ENCODE peak calls at places on chromosome 17, in seven cellular contexts. D, G, O, A, K, I and F are unnamed samples.
A peak's percentile ranks its signal among the peaks of the same experiment; 100 is the strongest.

GRCh38 chr17:45902892-45903346 is 8.6 kb downstream of the MAPT start:
- DNase-seq in G (no peak), I (no peak), D (no peak), A (no peak), O (peak; percentile 14), K (no peak), F (no peak)

GRCh38 chr17:81160306-81160705 is 5.0 kb upstream of the PVALEF start:
- DNase-seq in I (no peak), G (no peak), O (no peak), K (no peak), A (no peak), D (peak; percentile 84), F (no peak)

GRCh38 chr17:76262732-76263344 is 2.3 kb upstream of the UBALD2 start:
- DNase-seq in G (no peak), D (no peak), I (no peak), O (no peak), K (no peak), A (no peak), F (peak; percentile 71)

GRCh38 chr17:28946239-28946638 is 5.1 kb downstream of the PHF12 start:
- DNase-seq in I (peak; percentile 34), A (no peak), G (no peak), D (no peak), O (peak; percentile 93), K (no peak), F (peak; percentile 45)

GRCh38 chr17:59423137-59423703 is 91.8 kb downstream of the YPEL2 start:
- DNase-seq in A (no peak), O (peak; percentile 87), G (no peak), I (peak; percentile 83), K (no peak), D (peak; percentile 55), F (peak; percentile 43)

GRCh38 chr17:31559647-31560501 is 168.4 kb downstream of the RAB11FIP4 start:
- DNase-seq in G (no peak), A (no peak), O (peak; percentile 59), D (peak; percentile 76), K (no peak), I (no peak), F (no peak)

GRCh38 chr17:42536372-42537155 is 523 bp downstream of the NAGLU start:
- DNase-seq in G (peak; percentile 67), D (peak; percentile 94), K (no peak), A (peak; percentile 96), O (peak; percentile 86), I (peak; percentile 52), F (peak; percentile 56)

GRCh38 chr17:59783221-59784016 is 76.0 kb downstream of the VMP1 start:
- DNase-seq in O (peak; percentile 40), D (no peak), G (no peak), I (no peak), K (no peak), A (no peak), F (peak; percentile 79)

GRCh38 chr17:73786286-73786743 is 142.1 kb upstream of the SDK2 start:
- DNase-seq in O (no peak), G (no peak), I (no peak), D (no peak), K (no peak), A (peak; percentile 83), F (no peak)

GRCh38 chr17:11853321-11854151 is 143.7 kb downstream of the ZNF18 start:
- DNase-seq in K (no peak), I (no peak), O (no peak), G (no peak), D (peak; percentile 63), A (no peak), F (no peak)

GRCh38 chr17:73782641-73783381 is 138.6 kb upstream of the SDK2 start:
- DNase-seq in I (no peak), G (no peak), K (no peak), O (no peak), A (no peak), D (no peak), F (no peak)

GRCh38 chr17:35568561-35568960 is 7.9 kb upstream of the SLFN14 start:
- DNase-seq in I (no peak), G (no peak), O (peak; percentile 87), A (no peak), K (no peak), D (no peak), F (peak; percentile 74)

GRCh38 chr17:35569405-35569804 is 8.8 kb upstream of the SLFN14 start:
- DNase-seq in D (no peak), O (no peak), A (no peak), I (no peak), K (no peak), G (no peak), F (no peak)

DNA sequence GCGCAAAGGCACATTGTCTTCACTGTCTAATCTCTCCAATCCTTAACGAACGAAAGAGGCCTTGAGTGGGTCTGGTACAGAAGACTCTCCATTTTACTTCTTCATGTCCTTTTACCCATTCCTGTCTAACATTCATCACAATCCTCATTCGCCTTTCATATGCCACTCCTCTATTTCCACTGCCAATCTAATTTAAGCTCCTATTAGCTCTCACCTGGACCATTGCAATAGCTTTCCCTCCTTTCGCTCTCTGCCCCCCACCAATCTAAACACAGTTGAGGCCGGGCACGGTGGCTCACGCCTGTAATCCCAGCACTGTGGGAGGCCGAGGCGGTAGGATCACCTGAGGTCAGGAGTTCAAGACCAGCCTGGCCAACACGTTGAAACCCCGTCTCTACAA is 6.3 kb upstream of the SLFN14 start:
- DNase-seq in G (no peak), K (no peak), D (no peak), O (no peak), I (no peak), A (no peak), F (no peak)
- H3K4me3 ChIP-seq in G (no peak overlapping the region), K (no peak overlapping the region), D (peak overlapping the region; percentile 94), O (peak overlapping the region; percentile 100), I (peak overlapping the region; percentile 83), A (peak overlapping the region; percentile 55), F (no peak overlapping the region)

DNA sequence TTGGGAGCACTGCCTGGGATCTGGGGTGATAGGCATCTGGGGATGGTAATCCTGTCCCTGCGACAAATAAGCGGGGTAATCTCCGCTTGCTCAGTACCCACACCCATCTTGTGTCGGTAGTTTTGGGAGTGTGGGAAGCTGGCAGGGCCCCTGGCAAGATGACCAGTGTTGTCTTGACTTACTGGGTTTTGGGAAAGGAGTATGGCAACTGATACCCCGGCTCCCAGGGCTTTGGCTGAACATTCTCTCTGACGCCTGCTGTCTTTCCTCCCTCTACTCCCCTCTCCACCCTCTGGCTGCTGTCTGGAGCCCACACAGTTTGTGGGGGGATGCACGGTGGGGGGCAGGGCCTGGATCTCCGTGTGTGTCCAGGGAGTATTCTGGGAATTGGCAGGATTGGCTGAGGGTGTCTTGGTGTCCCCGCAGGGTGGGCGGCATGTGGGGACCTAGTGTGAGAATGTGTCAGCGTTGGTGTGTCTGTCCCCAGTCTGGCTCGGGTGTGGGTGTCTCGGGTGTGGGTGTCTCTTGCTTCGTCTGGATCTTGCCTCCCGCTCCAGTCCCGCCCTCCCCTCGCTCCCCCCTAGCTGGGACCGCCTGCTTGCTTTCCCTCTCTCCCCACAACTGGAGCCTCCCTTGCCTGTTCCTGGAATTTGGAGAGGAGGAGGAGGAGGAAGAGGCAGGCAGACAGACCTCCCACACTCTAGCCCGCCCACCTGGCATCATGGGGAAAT is 12.0 kb downstream of the RARA start:
- DNase-seq in I (no peak), G (peak; percentile 64), D (peak; percentile 91), A (peak; percentile 96), K (no peak), O (peak; percentile 49), F (no peak)
- H3K4me3 ChIP-seq in I (peak overlapping the region; percentile 96), G (peak overlapping the region; percentile 92), D (no peak overlapping the region), A (no peak overlapping the region), K (peak overlapping the region; percentile 91), O (peak overlapping the region; percentile 83), F (no peak overlapping the region)

GRCh38 chr17:47851764-47852112 is 775 bp upstream of the SP6 start:
- DNase-seq in G (no peak), D (no peak), O (no peak), K (no peak), A (no peak), I (no peak), F (no peak)
- H3K4me3 ChIP-seq in G (no peak overlapping the region), D (no peak overlapping the region), O (no peak overlapping the region), K (no peak overlapping the region), A (no peak overlapping the region), I (no peak overlapping the region), F (no peak overlapping the region)

GRCh38 chr17:44082206-44082605 is 11.7 kb downstream of the G6PC3 start:
- DNase-seq in I (no peak), D (peak; percentile 16), A (no peak), K (no peak), G (no peak), O (no peak), F (no peak)

GRCh38 chr17:44084131-44084538 is 13.6 kb downstream of the G6PC3 start:
- DNase-seq in K (no peak), D (peak; percentile 30), O (peak; percentile 47), I (no peak), A (no peak), G (no peak), F (peak; percentile 27)

GRCh38 chr17:44083250-44083849 is 12.8 kb downstream of the G6PC3 start:
- DNase-seq in D (peak; percentile 45), I (no peak), A (no peak), G (no peak), O (no peak), K (no peak), F (peak; percentile 49)

GRCh38 chr17:44079877-44080821 is 9.6 kb downstream of the G6PC3 start:
- DNase-seq in O (no peak), I (no peak), D (peak; percentile 49), A (no peak), G (no peak), K (no peak), F (no peak)

DNA sequence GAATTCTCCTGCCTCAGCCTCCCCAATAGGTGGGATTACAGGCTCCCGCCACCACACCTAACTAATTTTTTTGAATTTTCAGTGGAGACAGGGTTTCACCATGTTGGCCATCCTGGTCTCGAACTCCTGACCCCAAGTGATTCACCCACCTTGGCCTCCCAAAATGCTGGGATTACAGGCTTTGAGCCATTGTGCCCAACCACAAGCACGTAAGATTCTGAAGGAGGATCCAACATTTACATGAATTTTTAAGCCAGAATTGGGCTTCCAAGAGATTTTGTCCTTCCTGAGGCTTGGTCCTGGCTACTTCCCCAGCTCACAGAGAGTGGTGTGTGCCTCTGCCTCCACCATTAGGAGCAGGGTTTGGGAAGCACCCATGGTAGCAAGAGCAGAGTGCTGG is 11.1 kb downstream of the G6PC3 start:
- DNase-seq in O (peak; percentile 59), A (no peak), K (no peak), G (no peak), D (no peak), I (no peak), F (no peak)
- H3K4me3 ChIP-seq in O (no peak overlapping the region), A (no peak overlapping the region), K (no peak overlapping the region), G (no peak overlapping the region), D (no peak overlapping the region), I (no peak overlapping the region), F (no peak overlapping the region)

GRCh38 chr17:8080208-8080798 is 7.2 kb downstream of the ALOX12B start:
- DNase-seq in K (no peak), I (no peak), D (no peak), A (no peak), G (no peak), O (no peak), F (no peak)
- H3K4me3 ChIP-seq in K (peak overlapping the region; percentile 75), I (peak overlapping the region; percentile 48), D (no peak overlapping the region), A (no peak overlapping the region), G (no peak overlapping the region), O (peak overlapping the region; percentile 68), F (peak overlapping the region; percentile 43)

DNA sequence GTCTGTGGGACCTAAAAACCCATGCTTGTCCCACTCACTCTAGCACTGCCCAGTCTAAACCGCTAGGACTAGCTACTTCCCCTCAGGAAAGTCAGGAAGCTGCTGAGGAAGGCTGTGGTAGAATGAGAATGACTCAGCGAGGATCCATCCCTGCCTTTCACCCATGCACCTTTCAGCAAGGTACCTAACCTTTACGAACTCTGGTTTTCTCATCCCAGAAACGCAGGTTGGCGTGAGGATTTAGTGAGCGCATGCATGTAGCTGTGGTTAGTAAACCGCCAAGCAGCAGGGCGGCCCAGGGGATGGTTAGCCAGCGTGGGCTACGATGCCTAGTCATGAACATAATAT is 26.3 kb upstream of the RFFL start:
- DNase-seq in A (peak; percentile 88), D (peak; percentile 59), G (peak; percentile 22), I (no peak), O (peak; percentile 62), K (no peak), F (peak; percentile 76)
- H3K4me3 ChIP-seq in A (no peak overlapping the region), D (peak overlapping the region; percentile 62), G (peak overlapping the region; percentile 96), I (no peak overlapping the region), O (peak overlapping the region; percentile 70), K (peak overlapping the region; percentile 55), F (no peak overlapping the region)